ENCODE peak calls at places on chromosomes 12 and 14, in eight cellular contexts. C is HT1080; Z is CD4-positive, alpha-beta T cell; J is AG09309; I is GM04504; F is nucleus accumbens; G is KG1; Y is T follicular helper cell. L is an unnamed sample.

GRCh38 chr14:67987596-67987995 is 168.0 kb downstream of the RAD51B start:
- DNase-seq in I (peak; percentile 44), C (peak; percentile 33), G (no peak), F (no peak), Y (no peak), J (peak; percentile 76), Z (no peak), L (no peak)

GRCh38 chr14:89237923-89238529 is 179.0 kb downstream of the FOXN3 start:
- DNase-seq in C (no peak), I (no peak), F (no peak), Z (no peak), Y (no peak), G (no peak), J (no peak), L (no peak)

GRCh38 chr12:6470375-6471163 is at the start of gene VAMP1:
- DNase-seq in I (peak; percentile 95), F (peak; percentile 98), G (peak; percentile 95), Y (peak; percentile 96), J (peak; percentile 80), Z (peak; percentile 95), C (peak; percentile 98), L (peak; percentile 93)

GRCh38 chr14:24063263-24063836 is 8.0 kb upstream of the CPNE6 start:
- DNase-seq in Y (no peak), G (no peak), I (no peak), F (no peak), J (no peak), C (no peak), Z (no peak), L (no peak)

GRCh38 chr14:35220920-35221319 is 71.3 kb upstream of the PSMA6 start:
- DNase-seq in I (no peak), C (no peak), G (no peak), Z (no peak), Y (no peak), J (no peak), F (no peak), L (no peak)

GRCh38 chr14:34023824-34024767 is 73.2 kb upstream of the EGLN3 start:
- DNase-seq in I (no peak), Y (no peak), C (no peak), Z (no peak), G (no peak), F (no peak), J (no peak), L (no peak)

GRCh38 chr14:36880276-36880675 is 218.6 kb downstream of the PAX9 start:
- DNase-seq in J (no peak), F (no peak), Y (no peak), C (no peak), I (no peak), Z (no peak), G (no peak), L (no peak)

GRCh38 chr14:24321212-24321975 is 10.1 kb downstream of the LTB4R start:
- DNase-seq in G (no peak), Z (no peak), I (no peak), Y (no peak), F (no peak), C (no peak), J (no peak), L (no peak)

GRCh38 chr12:98845957-98846356 is 200.9 kb downstream of the APAF1 start:
- DNase-seq in G (no peak), Z (no peak), J (no peak), I (no peak), C (no peak), F (no peak), Y (no peak), L (no peak)

GRCh38 chr14:77979666-77980351 is 179.9 kb downstream of the ADCK1 start:
- DNase-seq in F (peak; percentile 42), J (peak; percentile 28), G (no peak), Z (no peak), I (peak; percentile 10), C (no peak), Y (no peak), L (no peak)

GRCh38 chr12:96497800-96498199 is 8.4 kb downstream of the CFAP54 start:
- DNase-seq in G (no peak), Z (no peak), C (no peak), F (no peak), Y (no peak), I (no peak), J (no peak), L (no peak)

GRCh38 chr14:64654931-64655330 is 49.3 kb upstream of the PLEKHG3 start:
- DNase-seq in Y (no peak), Z (no peak), I (no peak), C (no peak), J (no peak), G (no peak), F (no peak), L (no peak)

GRCh38 chr14:34835312-34835711 is 39.8 kb downstream of the BAZ1A start:
- DNase-seq in I (no peak), G (no peak), C (no peak), Y (no peak), Z (no peak), F (no peak), J (no peak), L (no peak)

GRCh38 chr12:111409403-111410228 is 3.9 kb downstream of the SH2B3 start:
- DNase-seq in Z (no peak), J (no peak), F (peak; percentile 26), C (peak; percentile 97), Y (no peak), I (no peak), G (no peak), L (no peak)

GRCh38 chr12:79108962-79109361 is 244.4 kb downstream of the SYT1 start:
- DNase-seq in F (no peak), J (no peak), G (no peak), Y (no peak), I (no peak), Z (no peak), C (no peak), L (no peak)

GRCh38 chr12:26523708-26524150 is 309.3 kb downstream of the ITPR2 start:
- DNase-seq in F (peak; percentile 68), C (no peak), J (peak; percentile 93), Y (no peak), G (no peak), I (peak; percentile 86), Z (no peak), L (no peak)

GRCh38 chr14:42222924-42223471 is 616.3 kb downstream of the LRFN5 start:
- DNase-seq in F (no peak), Z (no peak), I (peak; percentile 72), G (peak; percentile 3), J (peak; percentile 44), Y (no peak), C (peak; percentile 82), L (no peak)

GRCh38 chr14:44701563-44702263 is 194.6 kb upstream of the FSCB start:
- DNase-seq in G (no peak), Z (no peak), F (no peak), J (no peak), Y (no peak), I (no peak), C (peak; percentile 68), L (no peak)

GRCh38 chr14:54881761-54882401 is 20.7 kb downstream of the GCH1 start:
- DNase-seq in J (peak; percentile 50), Z (no peak), C (peak; percentile 46), G (peak; percentile 49), F (no peak), Y (no peak), I (no peak), L (no peak)

GRCh38 chr12:129193263-129193871 is 340.1 kb downstream of the GLT1D1 start:
- DNase-seq in J (no peak), Y (no peak), I (no peak), G (no peak), C (peak; percentile 59), Z (no peak), F (no peak), L (no peak)

GRCh38 chr14:94462763-94463572 is 10.4 kb upstream of the SERPINA11 start:
- DNase-seq in I (no peak), J (no peak), G (no peak), F (no peak), C (no peak), Z (no peak), Y (no peak), L (no peak)

L was measured in effector CD8-positive, alpha-beta T cell.